ENCODE peak calls at places on chromosomes 7 and 10, in four cellular contexts. T is GM23338, U is K562, D is HCT116. J is an unnamed sample. For H3K27me3, the result is how much of the 10 kb centered on the place peaks cover.

GRCh38 chr10:8058274-8059111 is 4.0 kb downstream of the GATA3 start:
- ATAC-seq in T (peak), U (no peak), D (no peak), J (no peak)

GRCh38 chr7:27992755-27993478 is 187.7 kb downstream of the JAZF1 start:
- ATAC-seq in U (no peak), T (no peak), D (no peak), J (no peak)

GRCh38 chr10:86966008-86966654 is 2.2 kb upstream of the ADIRF start:
- ATAC-seq in D (no peak), U (peak), T (no peak), J (no peak)

GRCh38 chr10:98041352-98042043 is 11.1 kb upstream of the CRTAC1 start:
- ATAC-seq in U (peak), D (peak), T (peak), J (peak)

GRCh38 chr10:17669185-17669872 is 25.4 kb downstream of the STAM start:
- ATAC-seq in D (no peak), T (no peak), U (no peak), J (no peak)

GRCh38 chr10:50501478-50501877 is 122.3 kb downstream of the SGMS1 start:
- ATAC-seq in U (no peak), T (no peak), D (peak), J (no peak)

GRCh38 chr7:151142686-151143040 is 24.8 kb downstream of the GBX1 start:
- ATAC-seq in U (peak), T (peak), D (no peak), J (no peak)

GRCh38 chr10:70649526-70649925 is 22.8 kb upstream of the ADAMTS14 start:
- ATAC-seq in D (peak), U (peak), T (no peak), J (no peak)

GRCh38 chr7:34675749-34676374 is 17.8 kb downstream of the NPSR1 start:
- ATAC-seq in D (peak), T (peak), U (peak), J (no peak)

GRCh38 chr7:45088821-45089313 is at the start of gene NACAD:
- ATAC-seq in U (peak), D (no peak), T (peak), J (peak)
- TF ChIP-seq POLR2AphosphoS5 in U (no peak), D (no peak), T (no peak), J (peak)

GRCh38 chr10:26212511-26212910 is 4.1 kb upstream of the GAD2 start:
- ATAC-seq in U (no peak), T (no peak), D (no peak), J (no peak)
- H3K27me3 ChIP-seq in U (half or more), T (half or more), D (under half), J (half or more)

DNA sequence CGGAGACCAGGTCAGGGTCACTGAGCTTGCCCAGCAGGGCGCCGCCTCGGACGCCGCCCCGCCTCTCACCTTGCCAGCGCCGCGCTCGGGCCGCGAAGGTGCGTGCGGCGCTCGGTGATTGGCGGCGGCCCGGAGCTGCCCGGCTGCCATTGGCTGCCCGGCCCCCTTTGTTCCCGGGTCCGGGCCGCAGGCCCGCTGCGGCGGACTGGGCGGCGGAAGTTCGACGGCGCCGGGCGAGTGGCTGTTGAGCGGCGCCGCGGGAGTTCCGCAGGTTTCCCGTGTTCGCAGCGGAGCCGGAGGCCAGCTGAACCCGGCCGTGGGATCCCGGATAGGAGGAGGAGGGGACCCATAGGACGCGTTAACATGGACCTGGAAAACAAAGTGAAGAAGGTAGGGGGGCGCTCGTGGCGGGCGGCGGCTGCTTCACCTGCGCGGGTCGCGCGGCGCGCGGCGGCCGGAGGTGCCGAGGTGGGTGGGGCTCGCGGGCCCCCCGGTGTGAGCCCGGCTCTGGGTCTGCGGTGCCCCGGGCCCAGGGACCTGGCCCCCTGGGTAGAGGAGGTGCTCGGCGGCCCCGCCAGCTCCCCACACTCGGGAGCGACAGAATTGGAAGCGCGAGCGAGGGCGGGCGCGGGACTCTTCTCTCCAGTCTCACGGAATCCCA is at the start of gene TES:
- ATAC-seq in U (peak), D (peak), T (peak), J (peak)
- TF ChIP-seq POLR2AphosphoS5 in U (peak), D (peak), T (peak), J (peak)

GRCh38 chr7:101169838-101170531 is 4.6 kb upstream of the VGF start:
- ATAC-seq in U (peak), D (peak), T (peak), J (peak)
- H3K27me3 ChIP-seq in U (under half), D (under half), T (half or more), J (half or more)

GRCh38 chr10:108037061-108037460 is 872.6 kb upstream of the SORCS1 start:
- ATAC-seq in T (no peak), U (no peak), D (no peak), J (no peak)
- TF ChIP-seq POLR2AphosphoS5 in T (no peak), U (no peak), D (no peak), J (no peak)

GRCh38 chr7:1523208-1523607 is 7.3 kb upstream of the MAFK start:
- ATAC-seq in T (peak), U (peak), D (no peak), J (no peak)
- H3K27me3 ChIP-seq in T (under half), U (under half), D (under half), J (under half)